ENCODE peak calls at places on chromosomes 5 and 9, in five cellular contexts. F, Z, Y, P and M are unnamed samples.
A peak's percentile ranks its signal among the peaks of the same experiment; 100 is the strongest.

GRCh38 chr5:150057996-150058395 is 28.4 kb downstream of the CSF1R start:
- DNase-seq in F (peak; percentile 34), Z (no peak), Y (no peak), P (no peak), M (no peak)

GRCh38 chr5:121979691-121980090 is 17.9 kb downstream of the SRFBP1 start:
- DNase-seq in F (no peak), Z (no peak), Y (no peak), P (no peak), M (no peak)

GRCh38 chr5:66796306-66797292 is 200.4 kb downstream of the MAST4 start:
- DNase-seq in F (peak; percentile 58), Z (no peak), Y (no peak), P (no peak), M (no peak)

GRCh38 chr9:86550411-86550810 is 196.2 kb upstream of the TUT7 start:
- DNase-seq in F (peak; percentile 64), Z (no peak), Y (no peak), P (no peak), M (no peak)

GRCh38 chr5:163104496-163104895 is 332.9 kb upstream of the CCNG1 start:
- DNase-seq in F (no peak), Z (no peak), Y (no peak), P (no peak), M (no peak)

GRCh38 chr5:178940569-178941360 is at the start of gene ZNF454:
- DNase-seq in F (peak; percentile 94), Z (no peak), Y (peak; percentile 98), P (no peak), M (peak; percentile 96)

GRCh38 chr5:88925692-88926490 is 42.9 kb upstream of the MEF2C start:
- DNase-seq in F (peak; percentile 59), Z (no peak), Y (no peak), P (no peak), M (no peak)

GRCh38 chr5:32076699-32077695 is 97.1 kb downstream of the GOLPH3 start:
- DNase-seq in F (peak; percentile 70), Z (peak; percentile 47), Y (no peak), P (no peak), M (no peak)

GRCh38 chr5:173454764-173455598 is 126.8 kb upstream of the STC2 start:
- DNase-seq in F (peak; percentile 98), Z (peak; percentile 80), Y (no peak), P (no peak), M (no peak)
- H3K27ac ChIP-seq in F (peak overlapping the region; percentile 96), Z (peak overlapping the region; percentile 100), Y (no peak overlapping the region), P (no peak overlapping the region), M (no peak overlapping the region)

GRCh38 chr9:8822667-8823025 is 1023.1 kb upstream of the DMAC1 start:
- DNase-seq in F (no peak), Z (no peak), Y (no peak), P (no peak), M (no peak)
- H3K27ac ChIP-seq in F (no peak overlapping the region), Z (no peak overlapping the region), Y (no peak overlapping the region), P (no peak overlapping the region), M (no peak overlapping the region)

GRCh38 chr9:27629425-27629824 is 56.1 kb upstream of the C9orf72 start:
- DNase-seq in F (no peak), Z (no peak), Y (no peak), P (no peak), M (no peak)

GRCh38 chr9:27632254-27632653 is 59.0 kb upstream of the C9orf72 start:
- DNase-seq in F (no peak), Z (no peak), Y (no peak), P (no peak), M (no peak)

GRCh38 chr9:27625751-27626628 is 52.7 kb upstream of the C9orf72 start:
- DNase-seq in F (no peak), Z (no peak), Y (no peak), P (no peak), M (no peak)

GRCh38 chr9:27622688-27623340 is 49.5 kb upstream of the C9orf72 start:
- DNase-seq in F (no peak), Z (no peak), Y (no peak), P (no peak), M (no peak)

DNA sequence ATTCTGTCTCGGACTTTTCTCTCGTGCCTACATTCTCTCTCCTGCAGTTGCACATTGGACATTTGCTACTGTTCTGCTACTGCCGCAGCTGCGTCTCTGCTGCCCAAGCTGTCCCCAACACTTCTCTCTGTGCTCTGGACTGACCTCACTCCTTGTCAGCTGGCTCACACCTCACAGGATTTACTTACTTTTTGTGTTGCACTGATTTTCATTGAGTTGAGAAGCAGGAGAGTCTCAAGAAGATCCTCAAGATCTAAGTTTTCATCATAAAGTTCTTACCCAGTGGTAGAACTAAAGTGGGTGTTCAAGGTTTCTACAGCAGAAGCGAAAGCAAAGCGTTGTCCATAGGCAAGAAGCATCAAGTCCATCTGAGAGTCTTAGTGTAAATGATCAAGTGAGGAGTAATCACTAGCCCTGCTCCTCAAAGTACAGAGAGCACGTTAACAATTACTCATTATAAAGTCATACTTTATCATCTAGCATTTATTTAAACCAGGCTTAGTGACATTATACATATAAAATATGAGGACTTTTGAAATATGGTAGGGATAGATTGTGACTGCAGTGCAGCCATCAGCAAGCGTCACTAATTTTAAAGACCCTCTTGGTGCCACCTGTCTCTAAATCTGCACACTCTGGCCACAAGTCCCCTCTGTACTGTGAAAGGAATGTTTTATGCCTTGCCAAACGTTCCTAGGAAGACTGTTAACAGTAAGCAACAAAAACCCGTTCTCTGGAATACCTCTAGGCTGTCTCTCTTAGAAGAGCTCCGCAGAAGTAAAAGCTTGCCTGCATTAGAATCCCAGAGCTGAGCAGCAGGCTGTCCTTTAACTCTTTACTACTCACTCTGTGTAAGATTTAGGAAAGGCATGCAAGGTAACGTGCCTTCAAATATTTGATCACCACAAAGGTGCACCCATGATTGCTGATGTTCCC is 53.6 kb upstream of the C9orf72 start:
- DNase-seq in F (no peak), Z (peak; percentile 3), Y (no peak), P (no peak), M (no peak)
- H3K27ac ChIP-seq in F (no peak overlapping the region), Z (peak overlapping the region; percentile 78), Y (no peak overlapping the region), P (no peak overlapping the region), M (no peak overlapping the region)

DNA sequence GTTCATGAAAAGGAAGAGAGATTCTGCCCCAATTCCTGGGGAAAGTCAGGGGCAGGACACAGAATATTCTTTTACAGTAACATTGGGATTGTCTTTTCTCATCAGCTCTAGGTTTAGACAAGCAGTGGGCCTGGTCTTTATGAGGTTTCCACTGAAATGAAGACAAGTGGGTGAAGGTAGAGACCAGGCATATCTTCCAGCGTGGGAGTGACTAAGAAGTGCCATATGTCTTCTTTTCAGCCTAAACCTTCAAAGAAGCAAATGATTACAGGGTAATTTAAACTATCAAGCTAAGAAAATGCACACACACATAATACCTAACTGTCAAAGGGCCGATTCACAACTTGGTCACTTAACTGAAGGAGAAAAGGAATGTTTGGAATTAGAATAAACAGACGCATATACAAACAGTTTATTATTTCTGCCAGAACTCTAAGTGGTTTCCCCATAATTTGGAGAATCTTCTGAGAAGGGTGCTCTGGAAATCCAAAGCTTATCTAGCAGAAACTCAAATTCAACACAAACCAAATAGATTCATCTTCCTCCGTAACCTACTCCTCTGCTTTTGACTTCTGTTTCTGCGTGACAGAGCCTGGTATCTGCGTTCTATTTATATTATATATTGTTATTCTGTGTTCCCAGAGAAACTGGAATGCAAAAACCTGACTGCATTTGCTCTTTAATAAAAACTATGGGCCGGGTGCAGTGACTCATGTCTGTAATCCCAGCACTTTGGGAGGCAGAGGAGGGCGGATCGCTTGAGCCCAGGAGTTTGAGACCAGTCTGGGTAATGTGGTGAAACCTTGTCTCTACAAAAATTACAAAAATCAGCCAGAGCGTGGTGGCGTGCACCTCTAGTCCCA is 22.0 kb upstream of the TEK start:
- DNase-seq in F (peak; percentile 70), Z (peak; percentile 24), Y (no peak), P (no peak), M (no peak)
- H3K27ac ChIP-seq in F (peak overlapping the region; percentile 82), Z (no peak overlapping the region), Y (no peak overlapping the region), P (no peak overlapping the region), M (no peak overlapping the region)

GRCh38 chr9:128913995-128914772 is 6.6 kb upstream of the PHYHD1 start:
- DNase-seq in F (no peak), Z (no peak), Y (no peak), P (no peak), M (no peak)
- H3K27ac ChIP-seq in F (no peak overlapping the region), Z (no peak overlapping the region), Y (peak overlapping the region; percentile 76), P (no peak overlapping the region), M (peak overlapping the region; percentile 28)

DNA sequence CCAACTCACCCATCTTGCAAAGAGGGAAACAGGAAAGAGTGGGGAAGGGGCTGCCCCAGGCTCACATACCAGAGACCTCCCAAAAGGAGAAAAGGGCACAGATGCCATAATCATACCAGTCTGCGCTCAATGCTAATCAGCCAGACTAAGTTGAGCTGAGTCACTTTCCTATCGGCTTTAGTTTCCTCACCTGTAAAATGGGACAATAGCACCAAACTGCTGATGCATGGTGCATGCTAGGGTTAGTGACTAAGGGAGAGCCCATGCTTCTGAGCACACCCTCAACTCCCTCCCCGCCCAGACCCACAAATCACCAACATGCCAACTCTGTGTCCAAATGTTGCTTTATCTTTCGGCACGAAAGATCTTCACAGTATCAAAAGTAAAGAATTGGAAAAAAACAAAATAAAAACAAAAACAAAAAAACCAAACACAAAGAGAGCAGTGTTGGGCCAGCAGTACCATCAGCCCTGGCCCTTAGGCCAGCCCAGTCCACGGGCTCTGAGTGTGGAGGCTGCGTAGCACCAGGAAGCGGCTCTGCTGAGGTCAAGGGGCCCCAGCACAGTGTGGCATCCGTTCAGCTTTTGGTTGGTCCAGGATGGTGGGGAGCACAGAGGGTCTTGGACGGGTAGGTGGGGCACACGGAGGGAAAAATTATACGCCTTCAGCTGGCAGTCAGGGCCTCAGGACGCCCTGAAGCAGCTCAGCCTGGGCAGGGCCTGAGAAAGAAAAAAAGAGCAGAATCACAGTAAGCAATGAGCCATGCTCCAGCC is 2.9 kb upstream of the DDX41 start:
- DNase-seq in F (no peak), Z (no peak), Y (no peak), P (no peak), M (no peak)
- H3K27ac ChIP-seq in F (peak overlapping the region; percentile 36), Z (no peak overlapping the region), Y (no peak overlapping the region), P (no peak overlapping the region), M (no peak overlapping the region)